ENCODE peak calls at places on chromosomes 5 and 9, in eight cellular contexts. X, J, D, E, A, N, I and Z are unnamed samples. For H3K36me3, the result is how much of the 10 kb centered on the place peaks cover.

GRCh38 chr9:73216016-73216415 is 64.4 kb downstream of the ANXA1 start:
- DNase-seq in X (no peak), J (no peak), D (no peak), E (peak), A (no peak), N (no peak), I (no peak), Z (no peak)

GRCh38 chr5:176895829-176896228 is 3.3 kb downstream of the HK3 start:
- DNase-seq in X (no peak), J (no peak), D (no peak), E (no peak), A (no peak), N (no peak), I (no peak), Z (no peak)

GRCh38 chr5:32312194-32312681 is 501 bp downstream of the MTMR12 start:
- DNase-seq in X (no peak), J (peak), D (no peak), E (peak), A (peak), N (no peak), I (peak), Z (peak)

GRCh38 chr9:8071445-8071798 is 271.8 kb upstream of the DMAC1 start:
- DNase-seq in X (no peak), J (no peak), D (no peak), E (no peak), A (no peak), N (no peak), I (no peak), Z (no peak)

GRCh38 chr9:34170252-34170915 is 8.5 kb upstream of the UBAP1 start:
- DNase-seq in X (no peak), J (no peak), D (no peak), E (no peak), A (no peak), N (no peak), I (peak), Z (no peak)

GRCh38 chr5:59864718-59865117 is 28.8 kb downstream of the PDE4D start:
- DNase-seq in X (no peak), J (no peak), D (no peak), E (no peak), A (no peak), N (no peak), I (no peak), Z (no peak)

GRCh38 chr9:3865373-3865772 is 339.6 kb upstream of the RFX3 start:
- DNase-seq in X (no peak), J (no peak), D (no peak), E (no peak), A (no peak), N (no peak), I (no peak), Z (no peak)

GRCh38 chr5:80097516-80097915 is 62.4 kb downstream of the THBS4 start:
- DNase-seq in X (no peak), J (no peak), D (no peak), E (peak), A (no peak), N (no peak), I (no peak), Z (no peak)

GRCh38 chr9:87088621-87089020 is 141.3 kb upstream of the GAS1 start:
- DNase-seq in X (no peak), J (no peak), D (no peak), E (no peak), A (no peak), N (no peak), I (no peak), Z (no peak)

GRCh38 chr9:90095682-90096081 is 490.9 kb downstream of the GADD45G start:
- DNase-seq in X (no peak), J (no peak), D (no peak), E (peak), A (no peak), N (no peak), I (no peak), Z (peak)

GRCh38 chr5:120734033-120734432 is 269.9 kb downstream of the PRR16 start:
- DNase-seq in X (no peak), J (no peak), D (no peak), E (peak), A (no peak), N (no peak), I (no peak), Z (no peak)

GRCh38 chr9:12882430-12882829 is 107.6 kb downstream of the LURAP1L start:
- DNase-seq in X (no peak), J (no peak), D (no peak), E (no peak), A (no peak), N (no peak), I (no peak), Z (no peak)

GRCh38 chr5:112240011-112240410 is 179.1 kb downstream of the EPB41L4A start:
- DNase-seq in X (no peak), J (no peak), D (no peak), E (peak), A (no peak), N (no peak), I (no peak), Z (no peak)

GRCh38 chr5:122154910-122155309 is 25.6 kb downstream of the ZNF474 start:
- DNase-seq in X (no peak), J (no peak), D (no peak), E (no peak), A (no peak), N (no peak), I (no peak), Z (no peak)

GRCh38 chr5:174615986-174616500 is 108.3 kb upstream of the MSX2 start:
- DNase-seq in X (no peak), J (no peak), D (no peak), E (no peak), A (no peak), N (no peak), I (no peak), Z (no peak)

GRCh38 chr5:121630402-121630801 is 221.3 kb upstream of the FTMT start:
- DNase-seq in X (no peak), J (no peak), D (peak), E (peak), A (no peak), N (no peak), I (no peak), Z (no peak)

GRCh38 chr5:95709967-95710650 is 21.0 kb upstream of the RHOBTB3 start:
- DNase-seq in X (no peak), J (no peak), D (peak), E (peak), A (peak), N (no peak), I (no peak), Z (no peak)

GRCh38 chr5:78008356-78008967 is 232.3 kb upstream of the TBCA start:
- DNase-seq in X (no peak), J (no peak), D (peak), E (peak), A (no peak), N (no peak), I (no peak), Z (no peak)

GRCh38 chr5:75335952-75336624 is 932 bp upstream of the HMGCR start:
- DNase-seq in X (no peak), J (peak), D (peak), E (peak), A (no peak), N (peak), I (no peak), Z (peak)

GRCh38 chr9:104227108-104227507 is 133.0 kb downstream of the SMC2 start:
- DNase-seq in X (no peak), J (no peak), D (no peak), E (no peak), A (no peak), N (no peak), I (no peak), Z (no peak)

GRCh38 chr5:152364172-152364571 is 40.9 kb downstream of the NMUR2 start:
- DNase-seq in X (no peak), J (no peak), D (no peak), E (no peak), A (no peak), N (no peak), I (no peak), Z (no peak)
- TF ChIP-seq POLR2AphosphoS5 in X (no peak), J (no peak), D (no peak), E (no peak), A (no peak), N (no peak), I (no peak), Z (no peak)

GRCh38 chr5:141413540-141414069 is 818 bp downstream of the PCDHGA10 start:
- DNase-seq in X (no peak), J (no peak), D (no peak), E (no peak), A (no peak), N (no peak), I (no peak), Z (no peak)

GRCh38 chr5:141411575-141411974 is 1.2 kb upstream of the PCDHGA10 start:
- DNase-seq in X (no peak), J (no peak), D (no peak), E (no peak), A (no peak), N (no peak), I (no peak), Z (no peak)

GRCh38 chr5:141412853-141413539 is at the start of gene PCDHGA10:
- DNase-seq in X (no peak), J (no peak), D (peak), E (peak), A (peak), N (peak), I (no peak), Z (peak)

GRCh38 chr5:141409598-141410306 is 1.9 kb downstream of the PCDHGB6 start:
- DNase-seq in X (no peak), J (no peak), D (no peak), E (no peak), A (no peak), N (no peak), I (no peak), Z (no peak)
- H3K36me3 ChIP-seq in X (under half), J (under half), D (under half), E (under half), A (under half), N (under half), I (under half), Z (under half)

GRCh38 chr9:92097997-92098482 is 17.2 kb downstream of the SPTLC1 start:
- DNase-seq in X (peak), J (peak), D (no peak), E (peak), A (peak), N (peak), I (peak), Z (peak)

GRCh38 chr9:92098638-92099037 is 16.6 kb downstream of the SPTLC1 start:
- DNase-seq in X (no peak), J (no peak), D (no peak), E (no peak), A (no peak), N (peak), I (no peak), Z (no peak)

GRCh38 chr9:92094655-92095054 is 20.6 kb downstream of the SPTLC1 start:
- DNase-seq in X (no peak), J (no peak), D (peak), E (peak), A (no peak), N (no peak), I (no peak), Z (no peak)

GRCh38 chr9:92095236-92095635 is 20.0 kb downstream of the SPTLC1 start:
- DNase-seq in X (no peak), J (no peak), D (no peak), E (no peak), A (no peak), N (no peak), I (no peak), Z (no peak)

DNA sequence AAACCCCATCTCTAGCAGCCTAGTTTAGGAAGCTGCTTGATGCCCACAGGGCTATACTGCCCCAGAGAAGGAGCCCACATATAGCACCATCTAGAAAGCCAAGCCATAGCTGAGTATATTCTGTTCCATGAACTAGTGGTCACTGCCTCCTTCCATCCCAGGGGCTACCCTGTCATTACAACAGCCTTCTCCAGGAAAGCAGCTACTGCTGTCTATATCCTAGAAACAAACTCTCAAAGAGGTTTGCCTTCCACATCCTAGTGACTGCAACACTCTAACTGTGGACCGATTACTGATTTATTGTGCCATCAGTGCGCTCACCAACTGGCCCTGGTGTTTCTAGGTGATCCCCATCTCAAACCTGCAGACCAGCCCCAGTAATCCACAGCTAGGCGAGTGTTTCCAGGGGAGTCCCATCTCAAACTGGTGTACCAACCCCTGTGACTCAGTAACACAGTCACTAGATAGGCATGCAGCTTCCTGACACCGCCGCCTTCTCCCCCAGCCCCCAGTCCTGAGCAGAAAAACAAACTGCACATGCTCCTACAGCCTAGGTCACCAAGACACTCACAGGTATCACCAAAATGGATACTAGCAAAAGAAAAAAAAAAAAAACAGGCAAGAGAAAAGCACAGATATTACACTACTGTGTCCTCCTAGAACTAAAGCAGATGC is 14.8 kb downstream of the SPTLC1 start:
- DNase-seq in X (no peak), J (no peak), D (no peak), E (no peak), A (no peak), N (no peak), I (no peak), Z (no peak)
- TF ChIP-seq POLR2AphosphoS5 in X (no peak), J (no peak), D (no peak), E (no peak), A (no peak), N (no peak), I (no peak), Z (no peak)

DNA sequence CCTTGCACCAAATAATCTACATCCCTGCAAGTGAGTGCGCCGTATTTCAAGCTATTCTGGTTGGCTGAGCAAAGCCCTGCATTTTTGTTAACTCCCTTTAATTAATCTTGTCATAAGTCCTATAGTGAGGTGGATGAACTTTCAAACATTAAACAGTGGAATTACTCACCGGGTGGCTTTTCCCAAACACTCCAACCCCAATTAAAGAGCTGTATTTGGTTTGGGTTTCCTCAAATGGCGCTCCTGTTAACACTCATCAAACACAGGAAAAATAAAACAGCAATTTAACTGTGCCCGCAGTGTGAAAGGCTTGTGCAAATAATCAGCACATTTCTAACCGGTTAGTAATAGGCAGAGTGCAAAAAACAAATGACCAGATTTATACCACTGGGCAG is 662.7 kb upstream of the ZNF608 start:
- DNase-seq in X (no peak), J (no peak), D (no peak), E (no peak), A (no peak), N (no peak), I (no peak), Z (peak)
- H3K36me3 ChIP-seq in X (under half), J (under half), D (under half), E (under half), A (under half), N (under half), I (under half), Z (under half)

GRCh38 chr9:120870206-120870605 is 6.8 kb downstream of the PHF19 start:
- DNase-seq in X (no peak), J (no peak), D (no peak), E (no peak), A (no peak), N (no peak), I (peak), Z (no peak)

GRCh38 chr9:120868339-120868675 is 8.7 kb downstream of the PHF19 start:
- DNase-seq in X (no peak), J (no peak), D (no peak), E (no peak), A (no peak), N (no peak), I (no peak), Z (no peak)

GRCh38 chr9:120869360-120869687 is 7.7 kb downstream of the PHF19 start:
- DNase-seq in X (no peak), J (no peak), D (no peak), E (no peak), A (no peak), N (no peak), I (no peak), Z (no peak)

GRCh38 chr9:120868676-120869359 is 8.2 kb downstream of the PHF19 start:
- DNase-seq in X (peak), J (peak), D (no peak), E (peak), A (peak), N (peak), I (peak), Z (peak)

GRCh38 chr9:120869726-120870125 is 7.3 kb downstream of the PHF19 start:
- DNase-seq in X (no peak), J (no peak), D (no peak), E (no peak), A (no peak), N (no peak), I (peak), Z (no peak)
- TF ChIP-seq POLR2AphosphoS5 in X (no peak), J (no peak), D (no peak), E (no peak), A (no peak), N (no peak), I (no peak), Z (no peak)

GRCh38 chr9:5798581-5798980 is 34.3 kb downstream of the ERMP1 start:
- DNase-seq in X (no peak), J (no peak), D (no peak), E (peak), A (no peak), N (no peak), I (no peak), Z (no peak)

GRCh38 chr9:5801739-5802113 is 31.2 kb downstream of the ERMP1 start:
- DNase-seq in X (no peak), J (no peak), D (no peak), E (no peak), A (no peak), N (no peak), I (no peak), Z (no peak)

GRCh38 chr9:5799314-5799713 is 33.6 kb downstream of the ERMP1 start:
- DNase-seq in X (no peak), J (no peak), D (peak), E (peak), A (no peak), N (no peak), I (no peak), Z (no peak)

GRCh38 chr9:5796298-5796697 is 36.6 kb downstream of the ERMP1 start:
- DNase-seq in X (no peak), J (no peak), D (no peak), E (no peak), A (no peak), N (no peak), I (no peak), Z (no peak)

GRCh38 chr9:5800969-5801738 is 31.8 kb downstream of the ERMP1 start:
- DNase-seq in X (no peak), J (no peak), D (no peak), E (no peak), A (no peak), N (no peak), I (no peak), Z (no peak)
- H3K36me3 ChIP-seq in X (under half), J (under half), D (under half), E (under half), A (half or more), N (under half), I (under half), Z (under half)